ENCODE peak calls at places on chromosome 6, in six cellular contexts. P is HepG2, Q is HCT116, R is K562, Y is H1, W is GM12878. I is an unnamed sample.

GRCh38 chr6:113512581-113512980 is 344.6 kb upstream of the MARCKS start:
- DNase-seq in P (no peak), Q (no peak), R (no peak), Y (no peak), W (no peak), I (no peak)

GRCh38 chr6:26205161-26205624 is 118.0 kb downstream of the HFE start:
- DNase-seq in P (peak; percentile 84), Q (peak; percentile 57), R (peak; percentile 92), Y (no peak), W (no peak), I (peak; percentile 91)

GRCh38 chr6:147274776-147275175 is 70.6 kb downstream of the STXBP5 start:
- DNase-seq in P (no peak), Q (no peak), R (no peak), Y (no peak), W (no peak), I (no peak)

GRCh38 chr6:72748759-72749158 is 126.9 kb downstream of the KCNQ5 start:
- DNase-seq in P (no peak), Q (no peak), R (no peak), Y (no peak), W (no peak), I (no peak)

GRCh38 chr6:63804381-63804956 is 168.9 kb downstream of the PHF3 start:
- DNase-seq in P (no peak), Q (no peak), R (no peak), Y (no peak), W (no peak), I (peak; percentile 55)

GRCh38 chr6:111985202-111985731 is 68.6 kb upstream of the CCN6 start:
- DNase-seq in P (no peak), Q (peak; percentile 95), R (no peak), Y (no peak), W (no peak), I (peak; percentile 58)

GRCh38 chr6:39263299-39264037 is 34.2 kb upstream of the KCNK5 start:
- DNase-seq in P (no peak), Q (no peak), R (no peak), Y (no peak), W (no peak), I (no peak)

GRCh38 chr6:151494235-151494950 is 576 bp downstream of the CCDC170 start:
- DNase-seq in P (peak; percentile 57), Q (no peak), R (no peak), Y (no peak), W (no peak), I (peak; percentile 70)

GRCh38 chr6:106858653-106859092 is 115.9 kb downstream of the CD24 start:
- DNase-seq in P (no peak), Q (no peak), R (no peak), Y (no peak), W (no peak), I (no peak)

GRCh38 chr6:45663181-45664180 is 285.7 kb upstream of the SUPT3H start:
- DNase-seq in P (no peak), Q (no peak), R (no peak), Y (peak; percentile 81), W (no peak), I (peak; percentile 42)

GRCh38 chr6:33438978-33439594 is 15.3 kb upstream of the ZBTB9 start:
- DNase-seq in P (no peak), Q (no peak), R (no peak), Y (no peak), W (no peak), I (no peak)

GRCh38 chr6:154408906-154409500 is 52.4 kb upstream of the IPCEF1 start:
- DNase-seq in P (no peak), Q (no peak), R (no peak), Y (no peak), W (no peak), I (peak; percentile 65)

GRCh38 chr6:163334264-163334663 is 80.3 kb upstream of the QKI start:
- DNase-seq in P (no peak), Q (no peak), R (no peak), Y (no peak), W (no peak), I (no peak)

GRCh38 chr6:125421853-125422252 is 120.1 kb upstream of the HDDC2 start:
- DNase-seq in P (no peak), Q (no peak), R (no peak), Y (peak; percentile 63), W (no peak), I (peak; percentile 22)

GRCh38 chr6:138509371-138509770 is 10.1 kb upstream of the NHSL1 start:
- DNase-seq in P (peak; percentile 71), Q (peak; percentile 44), R (peak; percentile 16), Y (no peak), W (no peak), I (peak; percentile 59)

GRCh38 chr6:28139860-28140500 is 1.7 kb upstream of the ZKSCAN8 start:
- DNase-seq in P (no peak), Q (no peak), R (no peak), Y (no peak), W (no peak), I (no peak)

GRCh38 chr6:31401403-31401802 is 2.0 kb upstream of the MICA start:
- DNase-seq in P (peak; percentile 69), Q (peak; percentile 62), R (no peak), Y (no peak), W (no peak), I (peak; percentile 55)

GRCh38 chr6:31403283-31403989 is at the start of gene MICA:
- DNase-seq in P (peak; percentile 91), Q (peak; percentile 79), R (peak; percentile 97), Y (peak; percentile 94), W (no peak), I (peak; percentile 90)

GRCh38 chr6:31402324-31403282 is 792 bp upstream of the MICA start:
- DNase-seq in P (no peak), Q (no peak), R (no peak), Y (no peak), W (no peak), I (no peak)

GRCh38 chr6:31399589-31400466 is 3.6 kb upstream of the MICA start:
- DNase-seq in P (peak; percentile 84), Q (peak; percentile 80), R (peak; percentile 80), Y (peak; percentile 87), W (no peak), I (peak; percentile 93)

GRCh38 chr6:31400467-31401289 is 2.7 kb upstream of the MICA start:
- DNase-seq in P (peak; percentile 65), Q (peak; percentile 38), R (peak; percentile 51), Y (peak; percentile 61), W (no peak), I (peak; percentile 54)
- TF ChIP-seq POLR2A in P (no peak), Q (peak; percentile 26), R (peak; percentile 69), Y (no peak), W (peak; percentile 79), I (no peak)

GRCh38 chr6:49607391-49607982 is 29.2 kb downstream of the RHAG start:
- DNase-seq in P (no peak), Q (no peak), R (no peak), Y (no peak), W (no peak), I (no peak)

DNA sequence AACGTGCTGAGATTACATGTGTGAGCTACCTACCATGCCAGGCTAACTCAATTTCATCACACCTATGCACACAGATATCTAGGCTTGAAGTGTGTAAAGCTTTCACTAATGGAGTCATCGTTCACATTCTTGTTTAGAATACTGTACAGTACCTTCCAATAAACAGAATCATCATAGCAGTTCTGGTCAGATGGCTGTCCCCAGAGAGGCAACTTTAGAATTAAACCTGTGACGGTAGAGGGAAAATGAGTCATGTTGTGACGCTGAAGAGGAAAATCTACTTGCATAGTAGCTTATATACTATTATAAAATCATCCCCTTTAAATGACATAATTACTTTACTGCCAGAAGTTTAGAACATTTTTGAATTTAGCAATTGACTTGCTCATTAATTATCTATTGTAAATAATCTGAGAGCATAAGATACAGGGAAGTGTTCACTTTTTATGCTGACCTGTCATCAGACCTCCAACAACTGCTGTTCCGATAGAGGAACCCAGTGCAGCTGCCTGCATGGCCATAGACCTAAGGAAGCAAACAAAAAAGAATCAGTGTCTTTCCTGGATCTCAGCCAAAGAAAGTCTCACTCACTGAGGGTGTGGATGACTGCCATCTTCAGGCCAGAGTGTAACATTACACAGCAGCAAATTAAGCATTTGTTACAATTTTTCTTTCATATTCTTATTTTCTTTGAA is 29.8 kb downstream of the RHAG start:
- DNase-seq in P (peak; percentile 91), Q (peak; percentile 93), R (peak; percentile 81), Y (no peak), W (peak; percentile 11), I (peak; percentile 79)
- TF ChIP-seq POLR2AphosphoS5 in P (no peak), Q (peak; percentile 62), R (peak; percentile 70), Y (no peak), W (no peak), I (no peak)

GRCh38 chr6:129967427-129967826 is 51.0 kb upstream of the L3MBTL3 start:
- DNase-seq in P (no peak), Q (no peak), R (no peak), Y (no peak), W (no peak), I (no peak)

GRCh38 chr6:129969064-129969463 is 49.3 kb upstream of the L3MBTL3 start:
- DNase-seq in P (no peak), Q (no peak), R (no peak), Y (no peak), W (no peak), I (no peak)

GRCh38 chr6:129965096-129965495 is 53.3 kb upstream of the L3MBTL3 start:
- DNase-seq in P (no peak), Q (no peak), R (no peak), Y (no peak), W (no peak), I (no peak)

DNA sequence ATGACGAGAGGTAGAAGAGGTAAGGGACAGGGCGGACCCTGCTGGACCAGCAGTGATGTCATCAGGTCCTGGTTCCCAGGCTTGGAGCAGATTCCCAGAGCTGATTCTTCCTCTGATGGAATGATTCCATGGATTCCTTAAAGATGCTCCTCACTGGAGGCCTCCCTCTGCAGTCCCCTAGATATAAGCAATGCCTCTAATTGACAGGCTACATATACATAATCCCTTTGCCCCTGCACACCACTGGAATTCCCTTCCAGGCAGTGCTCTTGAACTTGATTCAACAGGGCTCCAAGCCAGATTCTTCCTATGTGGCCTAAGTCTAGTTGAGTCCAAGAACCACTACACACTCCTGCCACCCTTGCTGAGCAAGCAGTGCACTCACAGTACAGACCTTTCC is 52.3 kb upstream of the L3MBTL3 start:
- DNase-seq in P (no peak), Q (no peak), R (no peak), Y (no peak), W (no peak), I (no peak)
- H4K20me1 ChIP-seq in P (no peaks in the 10 kb centered on the region), Q (no peaks in the 10 kb centered on the region), R (no peaks in the 10 kb centered on the region), Y (no peaks in the 10 kb centered on the region), W (no peaks in the 10 kb centered on the region), I (no peaks in the 10 kb centered on the region)

DNA sequence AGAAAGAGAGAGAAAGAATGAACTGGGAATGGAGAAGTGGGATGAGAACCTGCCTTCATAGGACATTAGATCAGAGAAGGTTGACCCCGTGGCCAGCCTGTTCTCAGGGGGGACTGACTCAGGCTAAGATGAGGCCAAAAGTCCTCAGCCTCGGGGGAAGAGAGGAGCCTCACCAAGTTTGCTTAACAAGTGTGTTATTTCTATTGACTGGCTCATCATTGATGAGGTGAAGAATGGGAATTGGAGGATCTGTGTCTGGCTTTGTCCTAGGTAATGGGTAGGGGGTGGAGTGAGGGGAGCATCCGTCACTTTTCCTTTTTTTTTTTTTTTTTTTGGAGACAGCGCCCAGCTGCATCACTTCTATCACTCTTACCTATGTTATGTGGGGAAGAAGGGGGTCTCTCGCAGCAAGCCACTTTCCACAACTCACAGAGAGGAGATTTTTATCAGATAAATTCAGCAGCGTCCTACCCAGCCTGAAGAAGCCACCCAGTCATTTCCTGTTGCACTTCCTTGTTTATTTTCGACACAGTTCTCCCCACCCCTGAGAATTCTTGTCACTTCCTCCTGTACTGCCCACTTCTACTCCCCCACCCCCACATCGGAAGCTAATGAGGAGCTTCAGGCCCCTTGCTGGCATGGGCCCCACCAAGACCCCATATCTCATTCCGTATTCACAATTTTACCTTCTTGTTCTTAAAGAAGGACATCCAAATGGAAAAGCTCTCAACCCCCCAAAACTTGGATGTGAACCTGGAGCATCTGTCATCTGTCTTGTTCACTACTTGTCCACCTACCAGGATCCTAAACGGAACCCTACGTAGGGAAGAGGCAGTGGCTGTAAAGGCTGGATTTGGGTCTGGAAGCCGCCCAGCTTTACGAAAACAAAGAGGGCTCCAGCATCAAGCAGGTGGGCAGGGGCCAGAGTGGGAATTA is 2.8 kb upstream of the RNASET2 start:
- DNase-seq in P (peak; percentile 75), Q (no peak), R (no peak), Y (no peak), W (no peak), I (peak; percentile 19)
- TF ChIP-seq POLR2A in P (peak; percentile 21), Q (no peak), R (no peak), Y (no peak), W (no peak), I (no peak)

I was measured in endothelial cell of umbilical vein.